ENCODE peak calls at places on chromosomes 11 and 22, in eight cellular contexts. W is mucosa of gallbladder; F is astrocyte of the spinal cord; K is transverse colon; J is H54; R is HT1080; E is stomach; B is stimulated activated CD8-positive, alpha-beta memory T cell treated with anti-CD3 and anti-CD28 coated beads, Interleukin-4, amount 100 ng/mL, for 1 hour. S is an unnamed sample.

GRCh38 chr11:118200901-118201680 is 23.7 kb downstream of the JAML start:
- DNase-seq in R (no peak), E (no peak), W (no peak), J (no peak), K (no peak), B (no peak), F (no peak), S (no peak)

GRCh38 chr11:70712471-70712870 is 314.1 kb downstream of the CTTN start:
- DNase-seq in W (peak), F (no peak), K (peak), R (no peak), J (no peak), B (no peak), E (no peak), S (no peak)

GRCh38 chr11:72864692-72865655 is 50.8 kb downstream of the ATG16L2 start:
- DNase-seq in K (no peak), F (peak), E (no peak), R (no peak), W (no peak), B (no peak), J (no peak), S (no peak)

GRCh38 chr22:22855617-22856308 is 31.9 kb upstream of the IGLL5 start:
- DNase-seq in R (peak), J (no peak), W (no peak), F (no peak), B (no peak), E (no peak), K (peak), S (no peak)

GRCh38 chr11:109641549-109641948 is 219.6 kb downstream of the C11orf87 start:
- DNase-seq in R (peak), F (peak), E (no peak), W (no peak), K (no peak), J (no peak), B (no peak), S (no peak)

GRCh38 chr22:26550498-26551033 is 38.3 kb upstream of the TFIP11 start:
- DNase-seq in E (no peak), J (peak), R (peak), W (no peak), K (no peak), F (peak), B (no peak), S (no peak)

GRCh38 chr22:46449974-46450745 is 87.3 kb downstream of the CELSR1 start:
- DNase-seq in W (no peak), E (no peak), J (no peak), F (no peak), B (no peak), R (no peak), K (no peak), S (no peak)

GRCh38 chr11:1908579-1908978 is 10.9 kb upstream of the TNNT3 start:
- DNase-seq in J (no peak), E (no peak), R (no peak), W (no peak), K (no peak), F (peak), B (no peak), S (no peak)

GRCh38 chr11:66651011-66651410 is 12.5 kb downstream of the RBM4 start:
- DNase-seq in J (no peak), F (peak), K (no peak), W (no peak), R (no peak), E (no peak), B (no peak), S (no peak)

GRCh38 chr22:48772286-48772907 is 1055.3 kb downstream of the BRD1 start:
- DNase-seq in K (no peak), B (no peak), F (no peak), J (no peak), R (no peak), W (no peak), E (no peak), S (no peak)

GRCh38 chr11:126484266-126484665 is 128.8 kb downstream of the ST3GAL4 start:
- DNase-seq in B (no peak), F (peak), W (no peak), E (no peak), J (no peak), K (no peak), R (peak), S (no peak)

GRCh38 chr11:119525180-119525854 is 102.3 kb upstream of the THY1 start:
- DNase-seq in J (no peak), E (no peak), B (no peak), F (no peak), K (no peak), W (no peak), R (no peak), S (no peak)

S was measured in ascending aorta.